ENCODE peak calls at places on chromosomes 1 and 21, in eight cellular contexts. J is activated naive CD8-positive, alpha-beta T cell treated with anti-CD3 and anti-CD28 coated beads, Interleukin-2, amount 50 U/mL, for 24 hours; K is Caki2; A is tibial nerve; Z is HEK293T; G is posterior cingulate gyrus; F is NCI-H1417; S is SK-MEL-5. N is an unnamed sample.

GRCh38 chr1:236122176-236122575 is 20.2 kb upstream of the GPR137B start:
- DNase-seq in F (no peak), A (no peak), Z (no peak), J (peak), G (no peak), S (no peak), K (no peak), N (no peak)

GRCh38 chr1:1989102-1989542 is 14.5 kb downstream of the CFAP74 start:
- DNase-seq in K (no peak), S (no peak), F (no peak), J (no peak), G (no peak), A (no peak), Z (no peak), N (no peak)

GRCh38 chr1:203093754-203094410 is 8.1 kb upstream of the MYOG start:
- DNase-seq in J (no peak), S (no peak), F (no peak), K (no peak), G (no peak), Z (no peak), A (no peak), N (no peak)

GRCh38 chr1:25610822-25611630 is 5.6 kb upstream of the MAN1C1 start:
- DNase-seq in S (peak), K (no peak), F (no peak), G (no peak), J (no peak), A (no peak), Z (no peak), N (no peak)

GRCh38 chr1:154666051-154666793 is 58.2 kb upstream of the ADAR start:
- DNase-seq in G (no peak), K (no peak), J (no peak), S (no peak), A (no peak), F (no peak), Z (no peak), N (no peak)

GRCh38 chr1:172946814-172947507 is 103.8 kb downstream of the TNFSF18 start:
- DNase-seq in F (no peak), K (no peak), A (no peak), G (no peak), Z (no peak), J (no peak), S (no peak), N (no peak)

GRCh38 chr1:78047131-78047530 is 1.4 kb downstream of the GIPC2 start:
- DNase-seq in S (no peak), Z (no peak), K (no peak), J (no peak), A (no peak), F (no peak), G (no peak), N (no peak)

GRCh38 chr1:65979145-65979544 is 186.4 kb downstream of the PDE4B start:
- DNase-seq in A (no peak), F (no peak), Z (no peak), J (no peak), G (peak), S (peak), K (no peak), N (peak)

GRCh38 chr1:169999357-169999756 is 75.1 kb downstream of the KIFAP3 start:
- DNase-seq in F (no peak), S (peak), G (no peak), Z (no peak), A (no peak), J (no peak), K (peak), N (peak)

GRCh38 chr1:114330451-114330983 is 176.8 kb upstream of the SYT6 start:
- DNase-seq in S (no peak), K (no peak), A (no peak), J (no peak), Z (no peak), G (no peak), F (no peak), N (no peak)

GRCh38 chr1:204453141-204453772 is 41.3 kb downstream of the PIK3C2B start:
- DNase-seq in Z (no peak), G (no peak), S (no peak), F (no peak), J (peak), A (no peak), K (no peak), N (no peak)

GRCh38 chr1:162085991-162086390 is 16.5 kb downstream of the NOS1AP start:
- DNase-seq in G (no peak), A (no peak), J (no peak), S (no peak), F (no peak), Z (no peak), K (no peak), N (no peak)

GRCh38 chr21:43353282-43354010 is 73.5 kb downstream of the SIK1 start:
- DNase-seq in Z (no peak), K (no peak), F (no peak), G (no peak), A (no peak), S (no peak), J (no peak), N (no peak)

GRCh38 chr1:235971020-235971419 is 93.9 kb downstream of the NID1 start:
- DNase-seq in F (no peak), S (no peak), K (no peak), A (no peak), Z (no peak), G (no peak), J (no peak), N (no peak)

GRCh38 chr21:38619865-38620513 is 121.7 kb upstream of the ERG start:
- DNase-seq in J (no peak), S (no peak), F (peak), G (no peak), A (no peak), Z (no peak), K (no peak), N (no peak)

GRCh38 chr1:66733348-66734017 is 18.8 kb upstream of the DYNLT5 start:
- DNase-seq in A (no peak), S (peak), K (no peak), Z (no peak), G (no peak), J (no peak), F (no peak), N (no peak)

GRCh38 chr1:44673675-44674112 is 587 bp downstream of the TMEM53 start:
- DNase-seq in J (no peak), Z (no peak), S (no peak), F (no peak), A (no peak), G (no peak), K (no peak), N (no peak)

GRCh38 chr21:45876381-45877159 is 105.0 kb upstream of the COL6A1 start:
- DNase-seq in K (peak), Z (no peak), A (no peak), G (no peak), J (no peak), F (no peak), S (no peak), N (no peak)

GRCh38 chr1:222711319-222712252 is 705 bp downstream of the AIDA start:
- DNase-seq in J (peak), F (peak), K (peak), Z (peak), S (peak), A (peak), G (peak), N (peak)

GRCh38 chr1:92968138-92969032 is 7.1 kb upstream of the DIPK1A start:
- DNase-seq in A (no peak), J (no peak), Z (no peak), F (no peak), S (peak), K (peak), G (no peak), N (no peak)

GRCh38 chr1:31663622-31664452 is 19.2 kb upstream of the PEF1 start:
- DNase-seq in S (peak), K (peak), G (peak), J (peak), Z (peak), F (peak), A (no peak), N (peak)

GRCh38 chr1:67752306-67752705 is 67.3 kb downstream of the GADD45A start:
- DNase-seq in G (no peak), Z (no peak), F (no peak), A (no peak), S (no peak), K (no peak), J (no peak), N (no peak)

GRCh38 chr1:97983132-97983531 is 62.3 kb upstream of the DPYD start:
- DNase-seq in S (no peak), A (no peak), G (no peak), F (no peak), K (no peak), J (no peak), Z (no peak), N (no peak)

GRCh38 chr1:209549384-209550001 is 34.0 kb upstream of the CAMK1G start:
- DNase-seq in G (no peak), F (no peak), Z (peak), K (no peak), A (no peak), S (peak), J (no peak), N (no peak)

GRCh38 chr1:3285341-3285740 is 169.1 kb upstream of the ARHGEF16 start:
- DNase-seq in Z (no peak), G (no peak), F (no peak), A (no peak), K (no peak), J (no peak), S (no peak), N (no peak)

GRCh38 chr1:119141020-119141424 is 569 bp upstream of the WARS2 start:
- DNase-seq in K (no peak), A (peak), Z (no peak), F (no peak), S (peak), J (peak), G (no peak), N (peak)

GRCh38 chr1:167454929-167455785 is 63.2 kb downstream of the CD247 start:
- DNase-seq in F (peak), A (peak), K (peak), S (peak), Z (peak), G (peak), J (peak), N (no peak)

GRCh38 chr1:54227091-54227602 is 27.2 kb downstream of the MRPL37 start:
- DNase-seq in F (no peak), G (no peak), A (no peak), K (peak), J (no peak), S (peak), Z (no peak), N (no peak)

GRCh38 chr1:170732262-170732595 is 68.3 kb downstream of the PRRX1 start:
- DNase-seq in F (no peak), S (no peak), J (no peak), Z (no peak), K (no peak), G (no peak), A (no peak), N (no peak)

GRCh38 chr1:40267767-40268187 is 9.7 kb downstream of the ZMPSTE24 start:
- DNase-seq in G (no peak), Z (no peak), F (no peak), J (no peak), A (no peak), K (peak), S (no peak), N (no peak)

GRCh38 chr1:235873045-235873444 is 6.3 kb upstream of the LYST start:
- DNase-seq in F (no peak), K (no peak), J (no peak), S (no peak), Z (no peak), A (no peak), G (no peak), N (no peak)

GRCh38 chr1:152110365-152110859 is 4.8 kb downstream of the TCHH start:
- DNase-seq in S (peak), Z (peak), F (peak), K (peak), A (no peak), J (peak), G (peak), N (peak)

GRCh38 chr1:227058321-227058751 is 118.2 kb downstream of the COQ8A start:
- DNase-seq in Z (no peak), J (no peak), G (no peak), K (no peak), F (no peak), A (no peak), S (no peak), N (no peak)

GRCh38 chr21:28111151-28111619 is 881.5 kb downstream of the LTN1 start:
- DNase-seq in G (no peak), F (no peak), J (no peak), S (no peak), K (no peak), Z (no peak), A (no peak), N (peak)

GRCh38 chr1:33181038-33181861 is 593 bp downstream of the TRIM62 start:
- DNase-seq in Z (peak), K (no peak), F (peak), G (peak), A (no peak), J (peak), S (peak), N (no peak)